ENCODE peak calls at places on chromosomes 16 and 17, in eight cellular contexts. F is B cell; Q is stimulated activated CD8-positive, alpha-beta memory T cell treated with anti-CD3 and anti-CD28 coated beads, Interleukin-4, amount 100 ng/mL, for 24 hours; Z is ACHN; X is NCI-H2171; N is NCI-H1105; T is EH; I is Peyer's patch. D is an unnamed sample.

GRCh38 chr17:19727466-19728113 is 11.2 kb upstream of the SLC47A2 start:
- DNase-seq in F (no peak), Q (no peak), Z (no peak), X (no peak), N (peak), T (peak), I (no peak), D (no peak)

GRCh38 chr16:2470603-2471015 is 488 bp upstream of the NTN3 start:
- DNase-seq in F (no peak), Q (no peak), Z (no peak), X (peak), N (no peak), T (no peak), I (no peak), D (no peak)

GRCh38 chr17:55652825-55653224 is 69.8 kb downstream of the TMEM100 start:
- DNase-seq in F (no peak), Q (no peak), Z (no peak), X (no peak), N (no peak), T (no peak), I (no peak), D (no peak)

GRCh38 chr16:72850021-72850420 is 197.9 kb downstream of the ZFHX3 start:
- DNase-seq in F (no peak), Q (no peak), Z (no peak), X (no peak), N (no peak), T (no peak), I (no peak), D (no peak)

GRCh38 chr16:53111078-53111776 is 56.4 kb downstream of the CHD9 start:
- DNase-seq in F (no peak), Q (no peak), Z (no peak), X (no peak), N (no peak), T (no peak), I (no peak), D (no peak)

GRCh38 chr17:82848022-82848592 is 8.3 kb upstream of the ZNF750 start:
- DNase-seq in F (no peak), Q (no peak), Z (no peak), X (no peak), N (no peak), T (peak), I (no peak), D (peak)

GRCh38 chr17:40062347-40063033 is at the start of gene THRA:
- DNase-seq in F (peak), Q (peak), Z (peak), X (peak), N (peak), T (peak), I (peak), D (peak)

GRCh38 chr17:20085283-20085875 is 76.2 kb downstream of the SPECC1 start:
- DNase-seq in F (no peak), Q (no peak), Z (no peak), X (no peak), N (no peak), T (no peak), I (no peak), D (no peak)

GRCh38 chr17:78416791-78417530 is 38.5 kb downstream of the PGS1 start:
- DNase-seq in F (no peak), Q (no peak), Z (no peak), X (no peak), N (no peak), T (no peak), I (no peak), D (no peak)

GRCh38 chr17:58312021-58312630 is 16.5 kb downstream of the TSPOAP1 start:
- DNase-seq in F (peak), Q (no peak), Z (no peak), X (no peak), N (no peak), T (no peak), I (peak), D (no peak)

GRCh38 chr16:66399930-66400329 is 27.2 kb upstream of the BEAN1 start:
- DNase-seq in F (no peak), Q (no peak), Z (no peak), X (peak), N (peak), T (no peak), I (no peak), D (no peak)

GRCh38 chr16:13098536-13098935 is 197.1 kb downstream of the SHISA9 start:
- DNase-seq in F (no peak), Q (no peak), Z (no peak), X (no peak), N (no peak), T (no peak), I (no peak), D (no peak)

GRCh38 chr16:64356267-64356666 is 765.6 kb downstream of the CDH11 start:
- DNase-seq in F (no peak), Q (no peak), Z (peak), X (no peak), N (no peak), T (peak), I (no peak), D (no peak)

GRCh38 chr17:40952169-40952568 is 14.6 kb downstream of the KRT39 start:
- DNase-seq in F (no peak), Q (no peak), Z (no peak), X (no peak), N (no peak), T (no peak), I (no peak), D (no peak)

GRCh38 chr17:6677158-6677831 is 25.7 kb downstream of the C17orf100 start:
- DNase-seq in F (no peak), Q (no peak), Z (no peak), X (no peak), N (no peak), T (peak), I (no peak), D (no peak)

GRCh38 chr16:53207810-53208752 is 153.3 kb downstream of the CHD9 start:
- DNase-seq in F (peak), Q (no peak), Z (peak), X (peak), N (peak), T (peak), I (no peak), D (peak)

GRCh38 chr17:5111402-5112204 is at the start of gene ZNF232:
- DNase-seq in F (peak), Q (peak), Z (peak), X (peak), N (peak), T (peak), I (peak), D (peak)

GRCh38 chr16:24976971-24977672 is 38.0 kb downstream of the ARHGAP17 start:
- DNase-seq in F (no peak), Q (no peak), Z (no peak), X (no peak), N (no peak), T (no peak), I (no peak), D (no peak)

GRCh38 chr17:43714338-43715149 is 44.0 kb downstream of the SOST start:
- DNase-seq in F (no peak), Q (no peak), Z (peak), X (no peak), N (no peak), T (peak), I (no peak), D (peak)

GRCh38 chr17:16342979-16343378 is 10.3 kb downstream of the CENPV start:
- DNase-seq in F (no peak), Q (no peak), Z (no peak), X (no peak), N (no peak), T (peak), I (no peak), D (no peak)

GRCh38 chr17:78414178-78415162 is 36.0 kb downstream of the PGS1 start:
- DNase-seq in F (no peak), Q (peak), Z (no peak), X (no peak), N (no peak), T (no peak), I (peak), D (no peak)

GRCh38 chr17:50437409-50437808 is 11.4 kb downstream of the ACSF2 start:
- DNase-seq in F (no peak), Q (no peak), Z (no peak), X (no peak), N (no peak), T (no peak), I (no peak), D (no peak)

GRCh38 chr17:75817571-75817970 is 26.6 kb downstream of the UNC13D start:
- DNase-seq in F (no peak), Q (no peak), Z (no peak), X (no peak), N (no peak), T (no peak), I (no peak), D (no peak)

GRCh38 chr17:76495663-76496400 is 5.4 kb downstream of the RHBDF2 start:
- DNase-seq in F (no peak), Q (no peak), Z (no peak), X (no peak), N (no peak), T (no peak), I (no peak), D (no peak)

GRCh38 chr17:64969046-64969501 is 49.8 kb upstream of the LRRC37A3 start:
- DNase-seq in F (no peak), Q (no peak), Z (no peak), X (no peak), N (no peak), T (no peak), I (no peak), D (no peak)

GRCh38 chr17:57988301-57989010 is 402 bp upstream of the VEZF1 start:
- DNase-seq in F (no peak), Q (no peak), Z (peak), X (peak), N (peak), T (peak), I (peak), D (peak)

GRCh38 chr16:57999971-58000705 is at the start of gene ZNF319:
- DNase-seq in F (no peak), Q (no peak), Z (peak), X (peak), N (no peak), T (peak), I (peak), D (peak)

D was measured in HT-29.